ENCODE peak calls at places on chromosome 10, in five cellular contexts. One of them, this sample, is unnamed.

GRCh38 chr10:129525408-129525807 is 58.4 kb downstream of the MGMT start:
- DNase-seq in uterus: peak; percentile 29
- DNase-seq in A549: no peak
- DNase-seq in endothelial cell: no peak
- DNase-seq in Peyer's patch: no peak
- DNase-seq in this sample: peak; percentile 29

GRCh38 chr10:11539191-11539868 is 72.1 kb downstream of the USP6NL start:
- DNase-seq in A549: no peak
- DNase-seq in endothelial cell: no peak
- DNase-seq in uterus: no peak
- DNase-seq in Peyer's patch: no peak
- DNase-seq in this sample: no peak

GRCh38 chr10:33478675-33479125 is 144.2 kb upstream of the NRP1 start:
- DNase-seq in Peyer's patch: no peak
- DNase-seq in A549: no peak
- DNase-seq in endothelial cell: no peak
- DNase-seq in uterus: no peak
- DNase-seq in this sample: no peak

GRCh38 chr10:103040424-103040823 is 122.3 kb downstream of the CNNM2 start:
- DNase-seq in A549: no peak
- DNase-seq in endothelial cell: no peak
- DNase-seq in Peyer's patch: no peak
- DNase-seq in uterus: no peak
- DNase-seq in this sample: peak; percentile 12

GRCh38 chr10:82643601-82644000 is 768.6 kb downstream of the NRG3 start:
- DNase-seq in Peyer's patch: no peak
- DNase-seq in uterus: peak; percentile 17
- DNase-seq in endothelial cell: no peak
- DNase-seq in A549: no peak
- DNase-seq in this sample: no peak

GRCh38 chr10:113716109-113717010 is 35.1 kb upstream of the PLEKHS1 start:
- DNase-seq in endothelial cell: no peak
- DNase-seq in uterus: no peak
- DNase-seq in A549: no peak
- DNase-seq in Peyer's patch: no peak
- DNase-seq in this sample: no peak

GRCh38 chr10:133422821-133423771 is 1.3 kb downstream of the SPRN start:
- DNase-seq in endothelial cell: no peak
- DNase-seq in A549: no peak
- DNase-seq in uterus: no peak
- DNase-seq in Peyer's patch: no peak
- DNase-seq in this sample: no peak

GRCh38 chr10:100788027-100788900 is 42.9 kb downstream of the PAX2 start:
- DNase-seq in endothelial cell: no peak
- DNase-seq in Peyer's patch: no peak
- DNase-seq in A549: no peak
- DNase-seq in uterus: no peak
- DNase-seq in this sample: no peak

GRCh38 chr10:27446091-27446918 is 57.8 kb upstream of the RAB18 start:
- DNase-seq in A549: peak; percentile 13
- DNase-seq in uterus: no peak
- DNase-seq in endothelial cell: no peak
- DNase-seq in Peyer's patch: no peak
- DNase-seq in this sample: peak; percentile 49

GRCh38 chr10:78973901-78974408 is 94.8 kb upstream of the ZMIZ1 start:
- DNase-seq in uterus: peak; percentile 84
- DNase-seq in Peyer's patch: peak; percentile 79
- DNase-seq in A549: peak; percentile 76
- DNase-seq in endothelial cell: peak; percentile 87
- DNase-seq in this sample: peak; percentile 22

GRCh38 chr10:44862006-44862751 is 49.0 kb upstream of the TMEM72 start:
- DNase-seq in A549: no peak
- DNase-seq in Peyer's patch: peak; percentile 34
- DNase-seq in endothelial cell: no peak
- DNase-seq in uterus: no peak
- DNase-seq in this sample: no peak

GRCh38 chr10:44926771-44927751 is 15.9 kb downstream of the TMEM72 start:
- DNase-seq in A549: no peak
- DNase-seq in uterus: no peak
- DNase-seq in Peyer's patch: no peak
- DNase-seq in endothelial cell: no peak
- DNase-seq in this sample: no peak

GRCh38 chr10:101319241-101319915 is 34.6 kb upstream of the BTRC start:
- DNase-seq in endothelial cell: no peak
- DNase-seq in uterus: no peak
- DNase-seq in Peyer's patch: no peak
- DNase-seq in A549: no peak
- DNase-seq in this sample: no peak

GRCh38 chr10:71278691-71279588 is 40.1 kb upstream of the SLC29A3 start:
- DNase-seq in endothelial cell: no peak
- DNase-seq in uterus: no peak
- DNase-seq in Peyer's patch: no peak
- DNase-seq in A549: no peak
- DNase-seq in this sample: no peak

GRCh38 chr10:107085661-107086525 is 78.6 kb downstream of the SORCS1 start:
- DNase-seq in Peyer's patch: no peak
- DNase-seq in uterus: no peak
- DNase-seq in endothelial cell: no peak
- DNase-seq in A549: no peak
- DNase-seq in this sample: no peak

GRCh38 chr10:111756541-111757061 is 427.0 kb downstream of the GPAM start:
- DNase-seq in endothelial cell: peak; percentile 70
- DNase-seq in Peyer's patch: peak; percentile 58
- DNase-seq in uterus: peak; percentile 22
- DNase-seq in A549: peak; percentile 1
- DNase-seq in this sample: peak; percentile 5

GRCh38 chr10:31823358-31823757 is 105.3 kb downstream of the ARHGAP12 start:
- DNase-seq in endothelial cell: no peak
- DNase-seq in A549: no peak
- DNase-seq in Peyer's patch: no peak
- DNase-seq in uterus: no peak
- DNase-seq in this sample: no peak

GRCh38 chr10:116787893-116788665 is 45.7 kb upstream of the HSPA12A start:
- DNase-seq in Peyer's patch: peak; percentile 89
- DNase-seq in uterus: peak; percentile 84
- DNase-seq in A549: peak; percentile 49
- DNase-seq in endothelial cell: peak; percentile 95
- DNase-seq in this sample: peak; percentile 8

DNA sequence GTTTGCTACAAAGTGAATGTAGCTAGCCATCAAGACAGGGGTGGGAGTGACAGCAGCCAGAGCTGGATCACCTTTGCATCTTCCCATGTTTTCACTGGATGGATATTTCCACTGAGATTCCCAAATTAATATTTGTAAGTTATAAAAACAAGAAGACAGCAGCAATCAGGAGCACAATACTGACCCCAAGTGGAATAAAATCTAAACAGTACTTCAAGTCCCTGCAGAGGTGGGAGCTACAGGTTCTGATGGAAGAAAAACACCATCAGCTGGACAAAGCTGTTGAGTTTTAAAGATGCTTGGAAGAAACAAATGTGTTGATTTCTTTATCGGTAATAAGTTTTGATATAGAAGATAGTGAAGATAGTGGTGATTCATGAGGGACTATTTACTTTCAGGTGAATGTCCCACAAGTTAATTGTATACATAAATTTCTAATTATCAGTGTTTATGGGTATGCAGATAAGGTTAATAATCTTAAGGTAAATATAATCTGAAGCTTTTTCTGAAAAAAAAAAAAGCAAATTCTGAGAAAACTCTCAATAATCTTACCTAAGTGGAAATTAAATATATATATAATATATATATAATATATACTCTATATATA is 129.3 kb downstream of the SLC16A9 start:
- DNase-seq in A549: peak; percentile 15
- DNase-seq in endothelial cell: no peak
- DNase-seq in uterus: no peak
- DNase-seq in Peyer's patch: no peak
- DNase-seq in this sample: peak; percentile 14
- TF ChIP-seq CTCF in A549: peak; percentile 57
- TF ChIP-seq CTCF in endothelial cell: no peak
- TF ChIP-seq CTCF in uterus: peak; percentile 42
- TF ChIP-seq CTCF in Peyer's patch: no peak
- TF ChIP-seq CTCF in this sample: peak; percentile 51

GRCh38 chr10:42975558-42976352 is 101.1 kb upstream of the RET start:
- DNase-seq in A549: peak; percentile 14
- DNase-seq in uterus: peak; percentile 4
- DNase-seq in Peyer's patch: peak; percentile 29
- DNase-seq in endothelial cell: no peak
- DNase-seq in this sample: no peak
- TF ChIP-seq CTCF in A549: no peak
- TF ChIP-seq CTCF in uterus: no peak
- TF ChIP-seq CTCF in Peyer's patch: no peak
- TF ChIP-seq CTCF in endothelial cell: no peak
- TF ChIP-seq CTCF in this sample: no peak

GRCh38 chr10:8659982-8660381 is 605.5 kb downstream of the GATA3 start:
- DNase-seq in endothelial cell: no peak
- DNase-seq in A549: no peak
- DNase-seq in Peyer's patch: no peak
- DNase-seq in uterus: no peak
- DNase-seq in this sample: no peak

DNA sequence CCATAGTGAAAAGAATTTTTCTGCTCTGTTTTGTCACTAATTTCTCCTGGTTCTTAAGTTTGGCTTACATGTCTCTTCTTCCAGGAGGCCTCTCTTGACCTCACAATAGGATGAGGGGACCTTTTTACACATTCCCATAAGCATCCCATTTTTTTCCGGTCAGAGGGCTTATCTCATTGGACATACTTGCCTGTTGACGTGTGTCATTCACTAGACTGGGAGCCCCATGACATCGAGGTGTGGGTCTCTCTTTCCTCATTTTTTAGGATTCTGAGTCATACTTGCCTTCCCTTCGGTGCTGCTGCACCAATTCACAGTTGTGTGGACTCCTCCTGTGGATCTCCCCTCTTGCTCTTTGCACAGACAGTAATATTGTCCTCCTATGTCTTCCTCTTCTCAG is 601.8 kb downstream of the GATA3 start:
- DNase-seq in uterus: no peak
- DNase-seq in Peyer's patch: no peak
- DNase-seq in A549: no peak
- DNase-seq in endothelial cell: no peak
- DNase-seq in this sample: no peak
- TF ChIP-seq CTCF in uterus: no peak
- TF ChIP-seq CTCF in Peyer's patch: no peak
- TF ChIP-seq CTCF in A549: no peak
- TF ChIP-seq CTCF in endothelial cell: no peak
- TF ChIP-seq CTCF in this sample: no peak

GRCh38 chr10:60289800-60290199 is 99.9 kb downstream of the ANK3 start:
- DNase-seq in uterus: no peak
- DNase-seq in A549: no peak
- DNase-seq in endothelial cell: no peak
- DNase-seq in Peyer's patch: no peak
- DNase-seq in this sample: no peak

GRCh38 chr10:60291354-60291930 is 98.2 kb downstream of the ANK3 start:
- DNase-seq in uterus: no peak
- DNase-seq in A549: no peak
- DNase-seq in endothelial cell: no peak
- DNase-seq in Peyer's patch: no peak
- DNase-seq in this sample: no peak

GRCh38 chr10:60286436-60287023 is 103.1 kb downstream of the ANK3 start:
- DNase-seq in endothelial cell: no peak
- DNase-seq in Peyer's patch: no peak
- DNase-seq in A549: no peak
- DNase-seq in uterus: no peak
- DNase-seq in this sample: no peak

GRCh38 chr10:60290558-60290957 is 99.1 kb downstream of the ANK3 start:
- DNase-seq in A549: no peak
- DNase-seq in uterus: no peak
- DNase-seq in Peyer's patch: no peak
- DNase-seq in endothelial cell: no peak
- DNase-seq in this sample: no peak

GRCh38 chr10:60288291-60288690 is 101.4 kb downstream of the ANK3 start:
- DNase-seq in uterus: no peak
- DNase-seq in A549: no peak
- DNase-seq in Peyer's patch: no peak
- DNase-seq in endothelial cell: no peak
- DNase-seq in this sample: no peak
- TF ChIP-seq CTCF in uterus: no peak
- TF ChIP-seq CTCF in A549: no peak
- TF ChIP-seq CTCF in Peyer's patch: no peak
- TF ChIP-seq CTCF in endothelial cell: no peak
- TF ChIP-seq CTCF in this sample: no peak

GRCh38 chr10:62248465-62248864 is 20.2 kb downstream of the RTKN2 start:
- DNase-seq in Peyer's patch: no peak
- DNase-seq in endothelial cell: no peak
- DNase-seq in uterus: no peak
- DNase-seq in A549: no peak
- DNase-seq in this sample: no peak
- TF ChIP-seq CTCF in Peyer's patch: no peak
- TF ChIP-seq CTCF in endothelial cell: no peak
- TF ChIP-seq CTCF in uterus: no peak
- TF ChIP-seq CTCF in A549: peak; percentile 52
- TF ChIP-seq CTCF in this sample: peak; percentile 30

DNA sequence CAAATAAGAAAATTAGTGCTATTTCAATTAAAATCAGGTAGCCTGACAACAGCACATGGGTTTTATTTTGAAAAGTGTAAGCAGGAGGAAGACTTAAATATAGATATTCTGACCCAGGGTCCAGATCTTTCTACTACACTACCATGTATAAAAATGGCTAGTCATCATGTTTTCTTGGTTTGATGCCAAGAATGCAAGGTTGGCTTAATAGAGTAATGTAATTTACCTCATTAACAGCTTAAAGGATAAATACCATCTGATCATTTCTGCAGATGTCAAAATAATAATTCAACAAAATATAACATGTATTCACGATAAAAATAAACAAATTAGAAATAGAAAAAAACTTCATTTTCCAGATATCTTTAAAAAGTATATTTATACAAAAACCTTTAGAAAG is 39.4 kb downstream of the FRMD4A start:
- DNase-seq in Peyer's patch: no peak
- DNase-seq in uterus: no peak
- DNase-seq in endothelial cell: no peak
- DNase-seq in A549: no peak
- DNase-seq in this sample: no peak
- TF ChIP-seq CTCF in Peyer's patch: no peak
- TF ChIP-seq CTCF in uterus: no peak
- TF ChIP-seq CTCF in endothelial cell: no peak
- TF ChIP-seq CTCF in A549: no peak
- TF ChIP-seq CTCF in this sample: no peak

GRCh38 chr10:68082815-68083395 is 7.8 kb upstream of the HERC4 start:
- DNase-seq in endothelial cell: no peak
- DNase-seq in Peyer's patch: no peak
- DNase-seq in uterus: no peak
- DNase-seq in A549: no peak
- DNase-seq in this sample: no peak
- TF ChIP-seq CTCF in endothelial cell: peak; percentile 18
- TF ChIP-seq CTCF in Peyer's patch: no peak
- TF ChIP-seq CTCF in uterus: peak; percentile 31
- TF ChIP-seq CTCF in A549: peak; percentile 88
- TF ChIP-seq CTCF in this sample: peak; percentile 51